ENCODE peak calls at places on chromosome 10, in nine cellular contexts. One of them, this sample, is unnamed.

GRCh38 chr10:49837096-49837495 is 75.0 kb upstream of the OGDHL start:
- DNase-seq in NCI-H82: no peak
- DNase-seq in activated CD4-positive, alpha-beta T cell treated with anti-CD3 and anti-CD28 coated beads, Interleukin-2, amount 10 ng/mL, durations not matched to agents 24 days and 14 days: no peak
- DNase-seq in CD8-positive, alpha-beta T cell: no peak
- DNase-seq in transverse colon: no peak
- DNase-seq in activated CD8-positive, alpha-beta memory T cell treated with anti-CD3 and anti-CD28 coated beads, Interleukin-2, amount 10 ng/mL, durations not matched to agents 7 days and 5 days: no peak
- DNase-seq in hypothalamus: no peak
- DNase-seq in GM12891: no peak
- DNase-seq in AG04450: no peak
- DNase-seq in this sample: no peak

GRCh38 chr10:26931223-26931622 is 70.5 kb upstream of the ABI1 start:
- DNase-seq in NCI-H82: no peak
- DNase-seq in CD8-positive, alpha-beta T cell: no peak
- DNase-seq in AG04450: no peak
- DNase-seq in transverse colon: peak; percentile 66
- DNase-seq in hypothalamus: no peak
- DNase-seq in GM12891: peak; percentile 47
- DNase-seq in activated CD4-positive, alpha-beta T cell treated with anti-CD3 and anti-CD28 coated beads, Interleukin-2, amount 10 ng/mL, durations not matched to agents 24 days and 14 days: no peak
- DNase-seq in activated CD8-positive, alpha-beta memory T cell treated with anti-CD3 and anti-CD28 coated beads, Interleukin-2, amount 10 ng/mL, durations not matched to agents 7 days and 5 days: no peak
- DNase-seq in this sample: no peak

GRCh38 chr10:619710-620109 is 69.8 kb downstream of the DIP2C start:
- DNase-seq in CD8-positive, alpha-beta T cell: no peak
- DNase-seq in activated CD4-positive, alpha-beta T cell treated with anti-CD3 and anti-CD28 coated beads, Interleukin-2, amount 10 ng/mL, durations not matched to agents 24 days and 14 days: no peak
- DNase-seq in GM12891: no peak
- DNase-seq in hypothalamus: no peak
- DNase-seq in AG04450: no peak
- DNase-seq in activated CD8-positive, alpha-beta memory T cell treated with anti-CD3 and anti-CD28 coated beads, Interleukin-2, amount 10 ng/mL, durations not matched to agents 7 days and 5 days: no peak
- DNase-seq in transverse colon: no peak
- DNase-seq in NCI-H82: no peak
- DNase-seq in this sample: no peak

GRCh38 chr10:79241990-79242619 is 105.2 kb upstream of the PPIF start:
- DNase-seq in CD8-positive, alpha-beta T cell: no peak
- DNase-seq in hypothalamus: no peak
- DNase-seq in NCI-H82: peak; percentile 61
- DNase-seq in transverse colon: peak; percentile 64
- DNase-seq in activated CD8-positive, alpha-beta memory T cell treated with anti-CD3 and anti-CD28 coated beads, Interleukin-2, amount 10 ng/mL, durations not matched to agents 7 days and 5 days: peak; percentile 71
- DNase-seq in AG04450: no peak
- DNase-seq in activated CD4-positive, alpha-beta T cell treated with anti-CD3 and anti-CD28 coated beads, Interleukin-2, amount 10 ng/mL, durations not matched to agents 24 days and 14 days: peak; percentile 87
- DNase-seq in GM12891: peak; percentile 66
- DNase-seq in this sample: no peak

GRCh38 chr10:70575874-70576802 is 26.4 kb downstream of the PRF1 start:
- DNase-seq in GM12891: no peak
- DNase-seq in hypothalamus: no peak
- DNase-seq in CD8-positive, alpha-beta T cell: no peak
- DNase-seq in transverse colon: peak; percentile 66
- DNase-seq in activated CD4-positive, alpha-beta T cell treated with anti-CD3 and anti-CD28 coated beads, Interleukin-2, amount 10 ng/mL, durations not matched to agents 24 days and 14 days: peak; percentile 68
- DNase-seq in NCI-H82: no peak
- DNase-seq in AG04450: no peak
- DNase-seq in activated CD8-positive, alpha-beta memory T cell treated with anti-CD3 and anti-CD28 coated beads, Interleukin-2, amount 10 ng/mL, durations not matched to agents 7 days and 5 days: peak; percentile 86
- DNase-seq in this sample: no peak

GRCh38 chr10:53664620-53665019 is 892.0 kb upstream of the MBL2 start:
- DNase-seq in transverse colon: peak; percentile 65
- DNase-seq in hypothalamus: no peak
- DNase-seq in activated CD4-positive, alpha-beta T cell treated with anti-CD3 and anti-CD28 coated beads, Interleukin-2, amount 10 ng/mL, durations not matched to agents 24 days and 14 days: no peak
- DNase-seq in GM12891: no peak
- DNase-seq in AG04450: no peak
- DNase-seq in NCI-H82: peak; percentile 24
- DNase-seq in CD8-positive, alpha-beta T cell: no peak
- DNase-seq in activated CD8-positive, alpha-beta memory T cell treated with anti-CD3 and anti-CD28 coated beads, Interleukin-2, amount 10 ng/mL, durations not matched to agents 7 days and 5 days: no peak
- DNase-seq in this sample: no peak

GRCh38 chr10:60576130-60577069 is 186.7 kb upstream of the ANK3 start:
- DNase-seq in activated CD8-positive, alpha-beta memory T cell treated with anti-CD3 and anti-CD28 coated beads, Interleukin-2, amount 10 ng/mL, durations not matched to agents 7 days and 5 days: no peak
- DNase-seq in CD8-positive, alpha-beta T cell: no peak
- DNase-seq in AG04450: no peak
- DNase-seq in hypothalamus: no peak
- DNase-seq in GM12891: no peak
- DNase-seq in NCI-H82: no peak
- DNase-seq in transverse colon: no peak
- DNase-seq in activated CD4-positive, alpha-beta T cell treated with anti-CD3 and anti-CD28 coated beads, Interleukin-2, amount 10 ng/mL, durations not matched to agents 24 days and 14 days: peak; percentile 56
- DNase-seq in this sample: no peak

GRCh38 chr10:63628526-63629362 is 107.5 kb downstream of the REEP3 start:
- DNase-seq in transverse colon: peak; percentile 68
- DNase-seq in CD8-positive, alpha-beta T cell: no peak
- DNase-seq in GM12891: no peak
- DNase-seq in AG04450: no peak
- DNase-seq in activated CD8-positive, alpha-beta memory T cell treated with anti-CD3 and anti-CD28 coated beads, Interleukin-2, amount 10 ng/mL, durations not matched to agents 7 days and 5 days: no peak
- DNase-seq in NCI-H82: peak; percentile 94
- DNase-seq in activated CD4-positive, alpha-beta T cell treated with anti-CD3 and anti-CD28 coated beads, Interleukin-2, amount 10 ng/mL, durations not matched to agents 24 days and 14 days: peak; percentile 70
- DNase-seq in hypothalamus: peak; percentile 52
- DNase-seq in this sample: no peak

GRCh38 chr10:68586622-68587325 is 26.6 kb downstream of the TET1 start:
- DNase-seq in activated CD4-positive, alpha-beta T cell treated with anti-CD3 and anti-CD28 coated beads, Interleukin-2, amount 10 ng/mL, durations not matched to agents 24 days and 14 days: no peak
- DNase-seq in NCI-H82: no peak
- DNase-seq in CD8-positive, alpha-beta T cell: no peak
- DNase-seq in AG04450: no peak
- DNase-seq in transverse colon: no peak
- DNase-seq in GM12891: no peak
- DNase-seq in hypothalamus: no peak
- DNase-seq in activated CD8-positive, alpha-beta memory T cell treated with anti-CD3 and anti-CD28 coated beads, Interleukin-2, amount 10 ng/mL, durations not matched to agents 7 days and 5 days: no peak
- DNase-seq in this sample: no peak

GRCh38 chr10:129707406-129708388 is 240.7 kb downstream of the MGMT start:
- DNase-seq in GM12891: no peak
- DNase-seq in CD8-positive, alpha-beta T cell: no peak
- DNase-seq in NCI-H82: no peak
- DNase-seq in hypothalamus: no peak
- DNase-seq in activated CD4-positive, alpha-beta T cell treated with anti-CD3 and anti-CD28 coated beads, Interleukin-2, amount 10 ng/mL, durations not matched to agents 24 days and 14 days: no peak
- DNase-seq in activated CD8-positive, alpha-beta memory T cell treated with anti-CD3 and anti-CD28 coated beads, Interleukin-2, amount 10 ng/mL, durations not matched to agents 7 days and 5 days: no peak
- DNase-seq in transverse colon: no peak
- DNase-seq in AG04450: peak; percentile 7
- DNase-seq in this sample: peak; percentile 10

GRCh38 chr10:1199897-1200721 is 143.9 kb downstream of the WDR37 start:
- DNase-seq in NCI-H82: no peak
- DNase-seq in transverse colon: peak; percentile 6
- DNase-seq in AG04450: no peak
- DNase-seq in activated CD8-positive, alpha-beta memory T cell treated with anti-CD3 and anti-CD28 coated beads, Interleukin-2, amount 10 ng/mL, durations not matched to agents 7 days and 5 days: peak; percentile 36
- DNase-seq in activated CD4-positive, alpha-beta T cell treated with anti-CD3 and anti-CD28 coated beads, Interleukin-2, amount 10 ng/mL, durations not matched to agents 24 days and 14 days: no peak
- DNase-seq in GM12891: no peak
- DNase-seq in hypothalamus: peak; percentile 42
- DNase-seq in CD8-positive, alpha-beta T cell: no peak
- DNase-seq in this sample: no peak

GRCh38 chr10:86110156-86110786 is 256.3 kb downstream of the GRID1 start:
- DNase-seq in CD8-positive, alpha-beta T cell: no peak
- DNase-seq in hypothalamus: no peak
- DNase-seq in AG04450: no peak
- DNase-seq in activated CD4-positive, alpha-beta T cell treated with anti-CD3 and anti-CD28 coated beads, Interleukin-2, amount 10 ng/mL, durations not matched to agents 24 days and 14 days: no peak
- DNase-seq in activated CD8-positive, alpha-beta memory T cell treated with anti-CD3 and anti-CD28 coated beads, Interleukin-2, amount 10 ng/mL, durations not matched to agents 7 days and 5 days: peak; percentile 8
- DNase-seq in transverse colon: no peak
- DNase-seq in GM12891: no peak
- DNase-seq in NCI-H82: peak; percentile 13
- DNase-seq in this sample: no peak

GRCh38 chr10:91163269-91163708 is 57.2 kb upstream of the PCGF5 start:
- DNase-seq in transverse colon: peak; percentile 72
- DNase-seq in activated CD4-positive, alpha-beta T cell treated with anti-CD3 and anti-CD28 coated beads, Interleukin-2, amount 10 ng/mL, durations not matched to agents 24 days and 14 days: peak; percentile 92
- DNase-seq in NCI-H82: peak; percentile 61
- DNase-seq in GM12891: peak; percentile 62
- DNase-seq in activated CD8-positive, alpha-beta memory T cell treated with anti-CD3 and anti-CD28 coated beads, Interleukin-2, amount 10 ng/mL, durations not matched to agents 7 days and 5 days: peak; percentile 85
- DNase-seq in AG04450: no peak
- DNase-seq in hypothalamus: peak; percentile 77
- DNase-seq in CD8-positive, alpha-beta T cell: peak; percentile 70
- DNase-seq in this sample: no peak

This sample was measured in smooth muscle cell of the brain vasculature.